ENCODE peak calls at places on chromosome 2, in six cellular contexts. C is K562, D is GM12891, O is GM12878, A is H1, B is HepG2. K is an unnamed sample.

GRCh38 chr2:191051825-191052778 is 38.1 kb upstream of the STAT1 start:
- DNase-seq in D (no peak), C (peak), B (peak), A (no peak), O (peak), K (no peak)

GRCh38 chr2:75199428-75200011 is at the start of gene TACR1:
- DNase-seq in B (peak), A (no peak), D (peak), C (peak), O (peak), K (peak)

GRCh38 chr2:86563650-86564061 is 413 bp upstream of the CHMP3 start:
- DNase-seq in O (no peak), A (no peak), B (no peak), C (no peak), D (no peak), K (no peak)

GRCh38 chr2:106096446-106097369 is 97.4 kb downstream of the UXS1 start:
- DNase-seq in O (no peak), B (no peak), D (no peak), C (no peak), A (no peak), K (no peak)

GRCh38 chr2:101116841-101117552 is 34.2 kb downstream of the TBC1D8 start:
- DNase-seq in C (no peak), O (no peak), D (no peak), B (peak), A (no peak), K (no peak)

GRCh38 chr2:182666674-182667320 is 49.3 kb upstream of the DNAJC10 start:
- DNase-seq in D (no peak), C (peak), B (peak), A (no peak), O (no peak), K (peak)

GRCh38 chr2:201070966-201071304 is 536 bp downstream of the HYCC2 start:
- DNase-seq in C (no peak), B (peak), D (no peak), O (no peak), A (no peak), K (no peak)

GRCh38 chr2:201859886-201860285 is 53.5 kb downstream of the CDK15 start:
- DNase-seq in A (no peak), B (no peak), D (no peak), C (no peak), O (no peak), K (no peak)

GRCh38 chr2:224221455-224221913 is 180.4 kb downstream of the FAM124B start:
- DNase-seq in A (peak), B (no peak), O (no peak), D (no peak), C (no peak), K (no peak)

GRCh38 chr2:96863575-96864342 is 5.9 kb upstream of the ANKRD39 start:
- DNase-seq in A (no peak), C (no peak), B (no peak), D (no peak), O (no peak), K (no peak)

GRCh38 chr2:219335373-219335786 is 2.8 kb upstream of the RESP18 start:
- DNase-seq in O (no peak), C (no peak), A (no peak), D (no peak), B (no peak), K (no peak)

GRCh38 chr2:239184179-239184578 is 216.6 kb downstream of the HDAC4 start:
- DNase-seq in A (no peak), O (no peak), C (no peak), D (no peak), B (no peak), K (no peak)

GRCh38 chr2:178521304-178522150 is 41.3 kb downstream of the PLEKHA3 start:
- DNase-seq in B (no peak), O (no peak), D (no peak), A (no peak), C (no peak), K (no peak)

GRCh38 chr2:3200420-3200939 is 177.1 kb downstream of the EIPR1 start:
- DNase-seq in B (no peak), D (no peak), O (no peak), A (no peak), C (no peak), K (no peak)

GRCh38 chr2:148244593-148245292 is 223.9 kb downstream of the MBD5 start:
- DNase-seq in O (no peak), B (peak), D (no peak), A (no peak), C (no peak), K (no peak)

GRCh38 chr2:26605195-26605968 is 35.8 kb downstream of the CIB4 start:
- DNase-seq in C (peak), B (peak), O (peak), D (no peak), A (peak), K (no peak)

GRCh38 chr2:45170191-45170975 is 161.1 kb upstream of the SIX2 start:
- DNase-seq in D (no peak), A (no peak), B (no peak), C (no peak), O (no peak), K (peak)

GRCh38 chr2:159759577-159759976 is 38.4 kb downstream of the CD302 start:
- DNase-seq in C (no peak), D (no peak), B (no peak), O (no peak), A (no peak), K (no peak)

GRCh38 chr2:95021847-95022246 is 3.7 kb upstream of the MAL start:
- DNase-seq in O (no peak), C (no peak), B (no peak), D (no peak), A (no peak), K (no peak)

GRCh38 chr2:8094571-8094970 is 587.3 kb upstream of the ID2 start:
- DNase-seq in A (no peak), C (no peak), B (no peak), D (no peak), O (no peak), K (no peak)

GRCh38 chr2:150143087-150143536 is 344.4 kb downstream of the RND3 start:
- DNase-seq in D (no peak), A (no peak), O (no peak), B (no peak), C (no peak), K (no peak)

GRCh38 chr2:96556441-96557330 is 20.1 kb downstream of the ARID5A start:
- DNase-seq in O (no peak), D (no peak), B (peak), C (peak), A (no peak), K (no peak)

GRCh38 chr2:161085041-161085598 is 75.1 kb upstream of the TANK start:
- DNase-seq in C (no peak), O (no peak), D (no peak), B (no peak), A (no peak), K (no peak)

GRCh38 chr2:55587-56448 is 9.5 kb upstream of the FAM110C start:
- DNase-seq in B (no peak), O (no peak), A (no peak), C (no peak), D (no peak), K (no peak)

GRCh38 chr2:9984217-9984739 is 32.8 kb downstream of the GRHL1 start:
- DNase-seq in A (no peak), O (peak), B (peak), D (peak), C (peak), K (peak)

GRCh38 chr2:60553992-60554648 is 666 bp upstream of the BCL11A start:
- DNase-seq in A (no peak), O (no peak), D (no peak), B (no peak), C (no peak), K (no peak)

GRCh38 chr2:60555066-60555793 is 1.8 kb upstream of the BCL11A start:
- DNase-seq in B (peak), C (peak), D (no peak), O (no peak), A (no peak), K (peak)

GRCh38 chr2:60553496-60553991 is at the start of gene BCL11A:
- DNase-seq in B (peak), A (peak), D (no peak), O (no peak), C (no peak), K (no peak)

GRCh38 chr2:60555794-60556161 is 2.3 kb upstream of the BCL11A start:
- DNase-seq in C (no peak), B (no peak), O (no peak), A (no peak), D (no peak), K (no peak)

GRCh38 chr2:60554649-60555065 is 1.2 kb upstream of the BCL11A start:
- DNase-seq in D (no peak), A (no peak), B (no peak), O (no peak), C (peak), K (no peak)
- TF ChIP-seq POLR2AphosphoS5 in D (no peak), A (no peak), B (no peak), O (no peak), C (no peak), K (no peak)

GRCh38 chr2:25378731-25379490 is 37.2 kb upstream of the DNMT3A start:
- DNase-seq in C (no peak), A (no peak), D (no peak), O (no peak), B (no peak), K (no peak)
- TF ChIP-seq TAF1 in C (no peak), A (no peak), D (no peak), O (no peak), B (no peak), K (no peak)

GRCh38 chr2:241638063-241638660 is 669 bp downstream of the ATG4B start:
- DNase-seq in B (no peak), O (no peak), D (no peak), A (no peak), C (no peak), K (no peak)

GRCh38 chr2:241636182-241636982 is 576 bp downstream of the THAP4 start:
- DNase-seq in B (peak), A (no peak), D (peak), C (peak), O (no peak), K (peak)

GRCh38 chr2:241635756-241636155 is 1.2 kb downstream of the THAP4 start:
- DNase-seq in D (no peak), C (peak), O (no peak), A (no peak), B (peak), K (no peak)

GRCh38 chr2:241637233-241638062 is at the start of gene ATG4B:
- DNase-seq in A (peak), C (peak), O (peak), D (peak), B (peak), K (peak)

DNA sequence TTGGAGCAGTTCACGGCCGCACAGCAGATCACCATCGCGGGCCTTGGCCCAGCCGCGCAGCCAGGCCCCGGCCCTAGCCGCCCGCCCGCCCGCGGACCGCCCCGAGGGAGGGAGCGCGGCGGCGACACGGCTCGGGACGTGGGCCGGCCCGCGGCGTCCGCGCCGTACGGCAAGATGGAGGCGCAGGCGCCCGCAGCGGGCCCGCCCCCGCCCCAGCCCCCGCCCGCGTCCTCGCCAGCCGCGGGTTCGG is at the start of gene THAP4:
- DNase-seq in C (peak), A (no peak), O (no peak), B (no peak), D (peak), K (peak)
- TF ChIP-seq POLR2A in C (no peak), A (no peak), O (no peak), B (no peak), D (no peak), K (no peak)

GRCh38 chr2:210756821-210757220 is 200.4 kb downstream of the CPS1 start:
- DNase-seq in B (no peak), C (no peak), D (no peak), O (no peak), A (no peak), K (no peak)
- TF ChIP-seq POLR2AphosphoS5 in B (no peak), C (no peak), D (no peak), O (no peak), A (no peak), K (no peak)

DNA sequence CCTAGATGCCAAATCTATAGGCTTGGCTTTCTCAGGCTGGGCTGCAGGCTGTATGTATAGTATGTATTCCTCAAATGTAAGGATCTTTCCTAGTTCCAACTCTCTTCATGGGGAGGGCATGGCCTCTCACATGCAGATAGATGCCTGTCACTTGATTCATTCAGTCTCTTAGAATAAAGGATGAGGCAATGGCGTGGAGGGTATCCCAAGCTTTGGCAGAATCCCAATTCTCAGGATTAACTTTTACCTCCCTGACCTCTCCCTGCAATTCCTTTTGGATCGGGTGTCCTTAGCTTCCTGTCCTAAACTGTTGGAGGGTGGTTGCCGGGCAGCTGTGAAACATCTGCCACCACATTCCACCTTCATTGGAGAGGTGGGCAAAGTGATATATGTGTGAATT is 80.3 kb downstream of the INSIG2 start:
- DNase-seq in O (no peak), A (no peak), D (no peak), C (no peak), B (peak), K (no peak)
- TF ChIP-seq TAF1 in O (no peak), A (no peak), D (no peak), C (no peak), B (no peak), K (no peak)

GRCh38 chr2:241315879-241316700 is at the start of gene SEPTIN2:
- DNase-seq in A (no peak), C (peak), D (no peak), B (peak), O (no peak), K (no peak)
- TF ChIP-seq POLR2A in A (no peak), C (no peak), D (peak), B (peak), O (peak), K (no peak)

GRCh38 chr2:20051518-20052228 is at the start of gene LAPTM4A:
- DNase-seq in D (peak), B (peak), A (peak), C (peak), O (peak), K (peak)
- TF ChIP-seq POLR2AphosphoS5 in D (peak), B (peak), A (peak), C (no peak), O (peak), K (peak)

GRCh38 chr2:58640042-58640441 is 398.9 kb upstream of the FANCL start:
- DNase-seq in D (no peak), A (no peak), C (peak), O (no peak), B (no peak), K (no peak)

GRCh38 chr2:58633576-58634365 is 392.6 kb upstream of the FANCL start:
- DNase-seq in B (peak), O (no peak), C (no peak), A (no peak), D (no peak), K (no peak)

GRCh38 chr2:58634653-58635347 is 393.7 kb upstream of the FANCL start:
- DNase-seq in B (no peak), D (no peak), A (peak), O (no peak), C (no peak), K (no peak)

GRCh38 chr2:58638256-58638795 is 397.2 kb upstream of the FANCL start:
- DNase-seq in D (no peak), A (no peak), O (no peak), B (no peak), C (no peak), K (no peak)

GRCh38 chr2:58635801-58636375 is 394.8 kb upstream of the FANCL start:
- DNase-seq in A (no peak), D (no peak), B (no peak), C (no peak), O (no peak), K (no peak)
- TF ChIP-seq TAF1 in A (no peak), D (no peak), B (no peak), C (no peak), O (no peak), K (no peak)